ENCODE peak calls at places on chromosomes 11 and 22, in seven cellular contexts. A is cardiac fibroblast, F is endothelial cell, O is HS-27A, R is Caco-2, N is AG08396, G is NCI-H446. L is an unnamed sample.

GRCh38 chr11:57248780-57249383 is 11.8 kb upstream of the APLNR start:
- DNase-seq in A (peak; percentile 80), F (peak; percentile 83), O (peak; percentile 40), R (peak; percentile 73), N (peak; percentile 84), G (peak; percentile 77), L (peak; percentile 12)

GRCh38 chr22:25399649-25400151 is 164.8 kb upstream of the GRK3 start:
- DNase-seq in A (no peak), F (no peak), O (no peak), R (no peak), N (no peak), G (no peak), L (no peak)

GRCh38 chr11:78351193-78351592 is 66.4 kb downstream of the GAB2 start:
- DNase-seq in A (no peak), F (no peak), O (no peak), R (no peak), N (no peak), G (no peak), L (no peak)

GRCh38 chr11:7595016-7595869 is 78.1 kb downstream of the CYB5R2 start:
- DNase-seq in A (no peak), F (no peak), O (no peak), R (no peak), N (no peak), G (no peak), L (no peak)

GRCh38 chr11:73530109-73530508 is 67.8 kb downstream of the FAM168A start:
- DNase-seq in A (no peak), F (peak; percentile 7), O (no peak), R (no peak), N (no peak), G (no peak), L (no peak)

GRCh38 chr11:83722392-83722791 is 436.2 kb upstream of the CCDC90B start:
- DNase-seq in A (no peak), F (no peak), O (no peak), R (no peak), N (no peak), G (no peak), L (no peak)

GRCh38 chr11:2527621-2528291 is 82.9 kb downstream of the KCNQ1 start:
- DNase-seq in A (no peak), F (no peak), O (no peak), R (peak; percentile 32), N (no peak), G (no peak), L (no peak)

GRCh38 chr22:47059701-47060161 is 297.3 kb downstream of the TBC1D22A start:
- DNase-seq in A (no peak), F (no peak), O (no peak), R (peak; percentile 7), N (no peak), G (peak; percentile 69), L (no peak)

GRCh38 chr11:75873417-75874148 is 58.6 kb downstream of the UVRAG start:
- DNase-seq in A (no peak), F (no peak), O (no peak), R (no peak), N (no peak), G (no peak), L (no peak)